ENCODE peak calls at places on chromosomes 6 and 20, in five cellular contexts. H is stomach, C is HuH-7, P is posterior cingulate gyrus, S is hypothalamus. L is an unnamed sample.

GRCh38 chr20:56414842-56415765 is 3.0 kb downstream of the CASS4 start:
- DNase-seq in H (no peak), C (no peak), P (no peak), S (no peak), L (no peak)

GRCh38 chr6:149242883-149243282 is 74.6 kb upstream of the TAB2 start:
- DNase-seq in H (no peak), C (no peak), P (no peak), S (no peak), L (no peak)

GRCh38 chr6:113293106-113293505 is 564.0 kb upstream of the MARCKS start:
- DNase-seq in H (no peak), C (no peak), P (no peak), S (no peak), L (no peak)

GRCh38 chr6:46901747-46902362 is 19.9 kb downstream of the ADGRF5 start:
- DNase-seq in H (no peak), C (no peak), P (no peak), S (no peak), L (no peak)

GRCh38 chr6:42028234-42029061 is 21.9 kb upstream of the TAF8 start:
- DNase-seq in H (no peak), C (no peak), P (no peak), S (no peak), L (no peak)

GRCh38 chr20:46642265-46642942 is 8.9 kb downstream of the SLC13A3 start:
- DNase-seq in H (no peak), C (no peak), P (no peak), S (no peak), L (no peak)

GRCh38 chr20:63381781-63382431 is 20.8 kb upstream of the CHRNA4 start:
- DNase-seq in H (no peak), C (peak), P (no peak), S (no peak), L (no peak)

GRCh38 chr20:20493701-20494100 is 125.8 kb downstream of the INSM1 start:
- DNase-seq in H (no peak), C (no peak), P (no peak), S (no peak), L (no peak)

GRCh38 chr6:151330130-151330715 is 61.1 kb downstream of the ZBTB2 start:
- DNase-seq in H (no peak), C (no peak), P (no peak), S (no peak), L (no peak)

GRCh38 chr6:16361861-16362260 is 123.5 kb downstream of the GMPR start:
- DNase-seq in H (no peak), C (no peak), P (no peak), S (no peak), L (no peak)

GRCh38 chr6:10528170-10528981 is 7.2 kb downstream of the GCNT2 start:
- DNase-seq in H (peak), C (peak), P (no peak), S (no peak), L (no peak)